ENCODE peak calls at places on chromosomes 16 and 17, in ten cellular contexts. One of them, this sample, is unnamed.

GRCh38 chr17:18257268-18257681 is 1.3 kb downstream of the FLII start:
- DNase-seq in prostate gland: peak; percentile 35
- DNase-seq in left ventricle myocardium inferior: no peak
- DNase-seq in neuronal stem cell: no peak
- DNase-seq in GM23248: peak; percentile 41
- DNase-seq in cardiac muscle cell: no peak
- DNase-seq in neural progenitor cell: peak; percentile 29
- DNase-seq in SJCRH30: no peak
- DNase-seq in stomach: peak; percentile 46
- DNase-seq in CD8-positive, alpha-beta T cell: no peak
- DNase-seq in this sample: no peak

GRCh38 chr16:21613361-21613760 is 14.0 kb downstream of the METTL9 start:
- DNase-seq in prostate gland: no peak
- DNase-seq in left ventricle myocardium inferior: no peak
- DNase-seq in neuronal stem cell: no peak
- DNase-seq in GM23248: no peak
- DNase-seq in cardiac muscle cell: no peak
- DNase-seq in neural progenitor cell: no peak
- DNase-seq in SJCRH30: no peak
- DNase-seq in stomach: no peak
- DNase-seq in CD8-positive, alpha-beta T cell: no peak
- DNase-seq in this sample: no peak

GRCh38 chr17:68398731-68399637 is 58.3 kb downstream of the WIPI1 start:
- DNase-seq in prostate gland: peak; percentile 59
- DNase-seq in left ventricle myocardium inferior: peak; percentile 49
- DNase-seq in neuronal stem cell: peak; percentile 46
- DNase-seq in GM23248: peak; percentile 89
- DNase-seq in cardiac muscle cell: peak; percentile 86
- DNase-seq in neural progenitor cell: peak; percentile 84
- DNase-seq in SJCRH30: peak; percentile 77
- DNase-seq in stomach: peak; percentile 60
- DNase-seq in CD8-positive, alpha-beta T cell: peak; percentile 59
- DNase-seq in this sample: peak; percentile 40

GRCh38 chr16:73966851-73967250 is 329.8 kb upstream of the PSMD7 start:
- DNase-seq in prostate gland: no peak
- DNase-seq in left ventricle myocardium inferior: no peak
- DNase-seq in neuronal stem cell: no peak
- DNase-seq in GM23248: no peak
- DNase-seq in cardiac muscle cell: no peak
- DNase-seq in neural progenitor cell: no peak
- DNase-seq in SJCRH30: peak; percentile 34
- DNase-seq in stomach: no peak
- DNase-seq in CD8-positive, alpha-beta T cell: no peak
- DNase-seq in this sample: peak; percentile 8

GRCh38 chr17:66025551-66025950 is 166.4 kb downstream of the CEP112 start:
- DNase-seq in prostate gland: no peak
- DNase-seq in left ventricle myocardium inferior: no peak
- DNase-seq in neuronal stem cell: no peak
- DNase-seq in GM23248: no peak
- DNase-seq in cardiac muscle cell: no peak
- DNase-seq in neural progenitor cell: no peak
- DNase-seq in SJCRH30: no peak
- DNase-seq in stomach: no peak
- DNase-seq in CD8-positive, alpha-beta T cell: no peak
- DNase-seq in this sample: no peak

GRCh38 chr17:82231562-82232321 is 2.9 kb downstream of the SLC16A3 start:
- DNase-seq in prostate gland: peak; percentile 64
- DNase-seq in left ventricle myocardium inferior: peak; percentile 86
- DNase-seq in neuronal stem cell: no peak
- DNase-seq in GM23248: peak; percentile 77
- DNase-seq in cardiac muscle cell: peak; percentile 92
- DNase-seq in neural progenitor cell: peak; percentile 76
- DNase-seq in SJCRH30: no peak
- DNase-seq in stomach: peak; percentile 75
- DNase-seq in CD8-positive, alpha-beta T cell: no peak
- DNase-seq in this sample: no peak

GRCh38 chr17:4940625-4941021 is 555 bp downstream of the RNF167 start:
- DNase-seq in prostate gland: no peak
- DNase-seq in left ventricle myocardium inferior: no peak
- DNase-seq in neuronal stem cell: no peak
- DNase-seq in GM23248: peak; percentile 52
- DNase-seq in cardiac muscle cell: no peak
- DNase-seq in neural progenitor cell: no peak
- DNase-seq in SJCRH30: no peak
- DNase-seq in stomach: no peak
- DNase-seq in CD8-positive, alpha-beta T cell: peak; percentile 75
- DNase-seq in this sample: no peak

GRCh38 chr17:16250635-16251034 is 33.6 kb downstream of the PIGL start:
- DNase-seq in prostate gland: no peak
- DNase-seq in left ventricle myocardium inferior: no peak
- DNase-seq in neuronal stem cell: no peak
- DNase-seq in GM23248: peak; percentile 86
- DNase-seq in cardiac muscle cell: peak; percentile 63
- DNase-seq in neural progenitor cell: no peak
- DNase-seq in SJCRH30: no peak
- DNase-seq in stomach: no peak
- DNase-seq in CD8-positive, alpha-beta T cell: no peak
- DNase-seq in this sample: peak; percentile 11

GRCh38 chr17:28545787-28546415 is 6.5 kb downstream of the UNC119 start:
- DNase-seq in prostate gland: no peak
- DNase-seq in left ventricle myocardium inferior: no peak
- DNase-seq in neuronal stem cell: no peak
- DNase-seq in GM23248: no peak
- DNase-seq in cardiac muscle cell: no peak
- DNase-seq in neural progenitor cell: no peak
- DNase-seq in SJCRH30: peak; percentile 26
- DNase-seq in stomach: no peak
- DNase-seq in CD8-positive, alpha-beta T cell: no peak
- DNase-seq in this sample: peak; percentile 63

GRCh38 chr17:28547096-28547622 is 5.3 kb downstream of the UNC119 start:
- DNase-seq in prostate gland: no peak
- DNase-seq in left ventricle myocardium inferior: no peak
- DNase-seq in neuronal stem cell: no peak
- DNase-seq in GM23248: no peak
- DNase-seq in cardiac muscle cell: no peak
- DNase-seq in neural progenitor cell: no peak
- DNase-seq in SJCRH30: no peak
- DNase-seq in stomach: no peak
- DNase-seq in CD8-positive, alpha-beta T cell: no peak
- DNase-seq in this sample: no peak

GRCh38 chr17:28548417-28549130 is 3.9 kb downstream of the UNC119 start:
- DNase-seq in prostate gland: no peak
- DNase-seq in left ventricle myocardium inferior: no peak
- DNase-seq in neuronal stem cell: no peak
- DNase-seq in GM23248: no peak
- DNase-seq in cardiac muscle cell: no peak
- DNase-seq in neural progenitor cell: no peak
- DNase-seq in SJCRH30: no peak
- DNase-seq in stomach: no peak
- DNase-seq in CD8-positive, alpha-beta T cell: no peak
- DNase-seq in this sample: no peak

GRCh38 chr17:28549274-28550132 is 2.9 kb downstream of the UNC119 start:
- DNase-seq in prostate gland: no peak
- DNase-seq in left ventricle myocardium inferior: no peak
- DNase-seq in neuronal stem cell: no peak
- DNase-seq in GM23248: no peak
- DNase-seq in cardiac muscle cell: no peak
- DNase-seq in neural progenitor cell: peak; percentile 85
- DNase-seq in SJCRH30: no peak
- DNase-seq in stomach: no peak
- DNase-seq in CD8-positive, alpha-beta T cell: peak; percentile 58
- DNase-seq in this sample: no peak

DNA sequence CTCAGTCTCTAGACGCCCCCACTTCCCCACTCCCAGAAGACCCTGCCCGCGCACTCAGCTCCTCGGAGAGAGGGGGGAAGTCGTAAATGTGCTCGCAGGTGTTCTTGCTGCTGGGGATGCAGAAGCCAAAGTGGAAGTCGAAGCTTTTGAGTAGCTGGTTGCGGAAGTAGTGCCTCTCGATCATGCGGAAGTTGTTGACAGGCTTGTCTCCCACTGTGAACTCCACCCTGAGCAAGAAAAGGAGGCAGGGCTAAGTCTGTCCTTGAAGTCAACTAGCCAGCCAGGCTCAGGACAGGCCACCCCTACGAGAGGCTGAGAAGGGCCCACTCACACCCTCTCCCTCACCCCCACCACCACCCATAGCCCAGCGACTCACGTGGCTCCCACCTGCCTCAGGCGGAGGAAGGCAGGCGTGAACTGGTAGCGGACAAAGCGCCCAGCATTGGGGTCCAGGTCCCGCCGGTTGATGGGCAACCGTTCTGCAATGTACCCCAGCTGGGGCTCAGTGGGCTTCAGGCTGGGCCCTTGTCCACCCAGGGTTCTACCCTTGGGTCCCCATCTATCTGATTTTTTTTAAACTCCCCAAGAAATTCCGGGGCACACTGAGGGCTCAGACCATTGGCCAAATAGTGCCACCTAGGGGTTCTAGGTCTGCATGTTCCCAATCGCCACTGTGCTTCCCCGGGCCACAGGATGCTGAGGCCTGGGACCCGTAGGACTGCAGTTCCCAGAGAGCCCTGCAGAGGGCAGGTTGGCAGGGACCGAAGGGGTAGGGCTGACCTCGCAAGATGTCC is 4.6 kb downstream of the UNC119 start:
- DNase-seq in prostate gland: peak; percentile 47
- DNase-seq in left ventricle myocardium inferior: peak; percentile 69
- DNase-seq in neuronal stem cell: peak; percentile 65
- DNase-seq in GM23248: peak; percentile 76
- DNase-seq in cardiac muscle cell: peak; percentile 81
- DNase-seq in neural progenitor cell: peak; percentile 85
- DNase-seq in SJCRH30: peak; percentile 85
- DNase-seq in stomach: peak; percentile 83
- DNase-seq in CD8-positive, alpha-beta T cell: peak; percentile 71
- DNase-seq in this sample: peak; percentile 79
- H3K4me1 ChIP-seq in prostate gland: no peaks in the 10 kb centered on the region
- H3K4me1 ChIP-seq in left ventricle myocardium inferior: peaks cover 44% of the 10 kb centered on the region
- H3K4me1 ChIP-seq in neuronal stem cell: peaks cover 14% of the 10 kb centered on the region
- H3K4me1 ChIP-seq in GM23248: no peaks in the 10 kb centered on the region
- H3K4me1 ChIP-seq in cardiac muscle cell: peaks cover 2% of the 10 kb centered on the region
- H3K4me1 ChIP-seq in neural progenitor cell: peaks cover 43% of the 10 kb centered on the region
- H3K4me1 ChIP-seq in SJCRH30: no peaks in the 10 kb centered on the region
- H3K4me1 ChIP-seq in stomach: peaks cover 43% of the 10 kb centered on the region
- H3K4me1 ChIP-seq in CD8-positive, alpha-beta T cell: peaks cover 53% of the 10 kb centered on the region
- H3K4me1 ChIP-seq in this sample: peaks cover 26% of the 10 kb centered on the region

GRCh38 chr17:10114931-10115535 is 83.4 kb downstream of the GAS7 start:
- DNase-seq in prostate gland: peak; percentile 79
- DNase-seq in left ventricle myocardium inferior: peak; percentile 94
- DNase-seq in neuronal stem cell: no peak
- DNase-seq in GM23248: peak; percentile 97
- DNase-seq in cardiac muscle cell: peak; percentile 98
- DNase-seq in neural progenitor cell: no peak
- DNase-seq in SJCRH30: peak; percentile 4
- DNase-seq in stomach: peak; percentile 69
- DNase-seq in CD8-positive, alpha-beta T cell: peak; percentile 88
- DNase-seq in this sample: peak; percentile 98
- H3K4me1 ChIP-seq in prostate gland: no peaks in the 10 kb centered on the region
- H3K4me1 ChIP-seq in left ventricle myocardium inferior: peaks cover 86% of the 10 kb centered on the region
- H3K4me1 ChIP-seq in neuronal stem cell: no peaks in the 10 kb centered on the region
- H3K4me1 ChIP-seq in GM23248: peaks cover 20% of the 10 kb centered on the region
- H3K4me1 ChIP-seq in cardiac muscle cell: peaks cover 11% of the 10 kb centered on the region
- H3K4me1 ChIP-seq in neural progenitor cell: no peaks in the 10 kb centered on the region
- H3K4me1 ChIP-seq in SJCRH30: no peaks in the 10 kb centered on the region
- H3K4me1 ChIP-seq in stomach: peaks cover 63% of the 10 kb centered on the region
- H3K4me1 ChIP-seq in CD8-positive, alpha-beta T cell: peaks cover 51% of the 10 kb centered on the region
- H3K4me1 ChIP-seq in this sample: peaks cover 49% of the 10 kb centered on the region

DNA sequence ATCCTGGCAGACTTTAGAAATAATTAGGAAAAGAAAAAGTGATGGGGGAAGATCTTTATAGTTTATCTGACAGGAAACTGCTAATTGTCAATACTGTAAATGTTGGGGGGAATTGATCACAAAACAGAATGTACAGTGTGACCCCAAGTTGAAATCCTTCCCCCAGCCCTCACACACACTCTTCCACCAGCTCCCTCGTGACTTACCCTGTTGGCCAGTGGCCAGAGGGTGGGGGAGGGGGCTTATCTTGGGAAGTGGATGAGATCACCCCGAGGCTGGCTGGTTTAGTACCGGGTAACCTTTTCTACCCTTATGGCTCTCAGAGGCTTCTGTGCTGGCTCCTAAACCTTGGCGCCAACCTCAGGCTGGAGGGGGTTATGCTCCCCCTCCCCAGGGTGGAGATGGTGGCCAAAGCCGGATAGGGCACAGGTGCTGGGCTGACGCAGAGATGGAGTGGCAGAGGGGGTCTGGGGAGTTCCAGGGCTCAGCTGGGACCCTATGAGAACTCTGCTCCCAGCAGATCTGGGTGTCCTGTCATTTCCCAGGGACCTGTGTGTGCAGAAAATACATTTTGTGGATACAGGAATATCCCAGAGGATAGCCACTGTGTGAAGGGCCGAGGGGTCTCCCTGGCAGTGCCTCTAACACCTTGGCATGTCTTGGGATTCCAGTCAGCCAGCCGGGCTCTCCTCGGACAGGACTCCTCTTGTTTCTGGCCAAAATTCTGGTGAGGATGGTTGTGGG is 18.6 kb downstream of the CDH16 start:
- DNase-seq in prostate gland: no peak
- DNase-seq in left ventricle myocardium inferior: peak; percentile 79
- DNase-seq in neuronal stem cell: no peak
- DNase-seq in GM23248: peak; percentile 58
- DNase-seq in cardiac muscle cell: peak; percentile 84
- DNase-seq in neural progenitor cell: peak; percentile 31
- DNase-seq in SJCRH30: peak; percentile 88
- DNase-seq in stomach: peak; percentile 87
- DNase-seq in CD8-positive, alpha-beta T cell: no peak
- DNase-seq in this sample: peak; percentile 63
- H3K4me1 ChIP-seq in prostate gland: no peaks in the 10 kb centered on the region
- H3K4me1 ChIP-seq in left ventricle myocardium inferior: peaks cover 49% of the 10 kb centered on the region
- H3K4me1 ChIP-seq in neuronal stem cell: peaks cover 20% of the 10 kb centered on the region
- H3K4me1 ChIP-seq in GM23248: peaks cover 9% of the 10 kb centered on the region
- H3K4me1 ChIP-seq in cardiac muscle cell: peaks cover 73% of the 10 kb centered on the region
- H3K4me1 ChIP-seq in neural progenitor cell: no peaks in the 10 kb centered on the region
- H3K4me1 ChIP-seq in SJCRH30: peaks cover 23% of the 10 kb centered on the region
- H3K4me1 ChIP-seq in stomach: peaks cover 92% of the 10 kb centered on the region
- H3K4me1 ChIP-seq in CD8-positive, alpha-beta T cell: no peaks in the 10 kb centered on the region
- H3K4me1 ChIP-seq in this sample: peaks cover 10% of the 10 kb centered on the region

GRCh38 chr17:31566247-31566991 is 174.9 kb downstream of the RAB11FIP4 start:
- DNase-seq in prostate gland: peak; percentile 74
- DNase-seq in left ventricle myocardium inferior: no peak
- DNase-seq in neuronal stem cell: no peak
- DNase-seq in GM23248: no peak
- DNase-seq in cardiac muscle cell: no peak
- DNase-seq in neural progenitor cell: no peak
- DNase-seq in SJCRH30: no peak
- DNase-seq in stomach: no peak
- DNase-seq in CD8-positive, alpha-beta T cell: no peak
- DNase-seq in this sample: no peak

GRCh38 chr17:31562447-31562846 is 171.0 kb downstream of the RAB11FIP4 start:
- DNase-seq in prostate gland: no peak
- DNase-seq in left ventricle myocardium inferior: no peak
- DNase-seq in neuronal stem cell: no peak
- DNase-seq in GM23248: no peak
- DNase-seq in cardiac muscle cell: no peak
- DNase-seq in neural progenitor cell: peak; percentile 49
- DNase-seq in SJCRH30: no peak
- DNase-seq in stomach: peak; percentile 52
- DNase-seq in CD8-positive, alpha-beta T cell: no peak
- DNase-seq in this sample: no peak

GRCh38 chr17:31564883-31565297 is 173.4 kb downstream of the RAB11FIP4 start:
- DNase-seq in prostate gland: no peak
- DNase-seq in left ventricle myocardium inferior: no peak
- DNase-seq in neuronal stem cell: no peak
- DNase-seq in GM23248: peak; percentile 20
- DNase-seq in cardiac muscle cell: peak; percentile 84
- DNase-seq in neural progenitor cell: peak; percentile 26
- DNase-seq in SJCRH30: no peak
- DNase-seq in stomach: no peak
- DNase-seq in CD8-positive, alpha-beta T cell: no peak
- DNase-seq in this sample: no peak

GRCh38 chr17:31565652-31566051 is 174.2 kb downstream of the RAB11FIP4 start:
- DNase-seq in prostate gland: no peak
- DNase-seq in left ventricle myocardium inferior: no peak
- DNase-seq in neuronal stem cell: no peak
- DNase-seq in GM23248: no peak
- DNase-seq in cardiac muscle cell: no peak
- DNase-seq in neural progenitor cell: no peak
- DNase-seq in SJCRH30: no peak
- DNase-seq in stomach: no peak
- DNase-seq in CD8-positive, alpha-beta T cell: no peak
- DNase-seq in this sample: no peak

DNA sequence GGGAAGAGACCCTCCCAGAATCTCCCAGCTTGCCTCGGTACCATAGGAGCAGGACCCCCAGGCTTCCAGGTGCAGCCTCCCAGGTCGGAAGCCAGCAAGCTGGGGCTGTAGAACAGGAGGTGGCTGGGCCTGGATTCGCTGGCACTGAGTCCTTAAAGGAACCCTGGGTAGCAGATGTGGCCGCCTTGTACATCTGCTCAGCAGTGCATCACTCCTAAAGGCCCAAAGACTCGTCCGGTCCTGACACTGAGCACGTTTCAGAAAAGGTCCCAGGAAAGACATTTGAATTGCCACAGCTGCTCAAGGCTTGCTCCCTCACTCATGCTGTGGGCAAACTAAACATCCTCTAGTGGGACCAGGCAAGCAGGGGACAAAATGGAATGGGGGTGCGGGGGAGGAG is 172.8 kb downstream of the RAB11FIP4 start:
- DNase-seq in prostate gland: no peak
- DNase-seq in left ventricle myocardium inferior: no peak
- DNase-seq in neuronal stem cell: no peak
- DNase-seq in GM23248: no peak
- DNase-seq in cardiac muscle cell: no peak
- DNase-seq in neural progenitor cell: no peak
- DNase-seq in SJCRH30: no peak
- DNase-seq in stomach: no peak
- DNase-seq in CD8-positive, alpha-beta T cell: no peak
- DNase-seq in this sample: no peak
- H3K4me1 ChIP-seq in prostate gland: peaks cover 21% of the 10 kb centered on the region
- H3K4me1 ChIP-seq in left ventricle myocardium inferior: peaks cover 83% of the 10 kb centered on the region
- H3K4me1 ChIP-seq in neuronal stem cell: no peaks in the 10 kb centered on the region
- H3K4me1 ChIP-seq in GM23248: peaks cover 59% of the 10 kb centered on the region
- H3K4me1 ChIP-seq in cardiac muscle cell: no peaks in the 10 kb centered on the region
- H3K4me1 ChIP-seq in neural progenitor cell: peaks cover 21% of the 10 kb centered on the region
- H3K4me1 ChIP-seq in SJCRH30: no peaks in the 10 kb centered on the region
- H3K4me1 ChIP-seq in stomach: peaks cover 99% of the 10 kb centered on the region
- H3K4me1 ChIP-seq in CD8-positive, alpha-beta T cell: peaks cover 6% of the 10 kb centered on the region
- H3K4me1 ChIP-seq in this sample: no peaks in the 10 kb centered on the region